ENCODE peak calls at places on chromosomes 4 and X, in seven cellular contexts. W is sigmoid colon, I is tibial artery, N is nephron progenitor cell, F is heart left ventricle, O is GM13977, M is glutamatergic neuron. Q is an unnamed sample.
A peak's percentile ranks its signal among the peaks of the same experiment; 100 is the strongest.

GRCh38 chr4:108359130-108359709 is 190.5 kb upstream of the LEF1 start:
- DNase-seq in O (no peak), W (no peak), I (no peak), M (no peak), N (no peak), F (no peak), Q (no peak)

GRCh38 chrX:138711399-138712347 is at the start of gene FGF13:
- DNase-seq in O (peak; percentile 46), W (peak; percentile 68), I (peak; percentile 72), M (peak; percentile 55), N (peak; percentile 66), F (no peak), Q (peak; percentile 75)

GRCh38 chrX:12426420-12426819 is 288.1 kb downstream of the FRMPD4 start:
- DNase-seq in I (no peak), O (no peak), M (no peak), F (no peak), W (no peak), N (no peak), Q (no peak)

GRCh38 chr4:16713271-16713670 is 185.2 kb downstream of the LDB2 start:
- DNase-seq in O (no peak), M (no peak), W (no peak), N (no peak), F (no peak), I (no peak), Q (no peak)

GRCh38 chr4:151004222-151004621 is 10.9 kb downstream of the LRBA start:
- DNase-seq in W (no peak), M (no peak), O (no peak), I (no peak), N (no peak), F (no peak), Q (no peak)

GRCh38 chr4:2849267-2850140 is 5.9 kb downstream of the ADD1 start:
- DNase-seq in O (no peak), I (no peak), W (no peak), F (no peak), M (no peak), N (no peak), Q (no peak)

GRCh38 chrX:55480390-55481062 is 9.1 kb downstream of the USP51 start:
- DNase-seq in I (no peak), O (no peak), W (no peak), F (no peak), M (no peak), N (no peak), Q (no peak)

GRCh38 chrX:20515841-20516461 is 249.2 kb upstream of the RPS6KA3 start:
- DNase-seq in M (no peak), O (peak; percentile 17), N (no peak), F (no peak), W (no peak), I (no peak), Q (no peak)

GRCh38 chrX:42739258-42739657 is 38.7 kb downstream of the PPP1R2C start:
- DNase-seq in O (no peak), F (no peak), M (no peak), N (no peak), W (no peak), I (no peak), Q (no peak)

GRCh38 chrX:132226169-132226568 is 6.9 kb upstream of the RAP2C start:
- DNase-seq in M (no peak), N (no peak), W (no peak), O (no peak), I (no peak), F (no peak), Q (no peak)

GRCh38 chr4:75630932-75631320 is 598 bp upstream of the CDKL2 start:
- DNase-seq in W (no peak), I (no peak), F (no peak), O (no peak), N (peak; percentile 3), M (no peak), Q (no peak)

GRCh38 chr4:55635760-55636621 is at the start of gene NMU:
- DNase-seq in N (peak; percentile 72), F (peak; percentile 67), M (peak; percentile 65), I (peak; percentile 63), W (no peak), O (peak; percentile 68), Q (peak; percentile 87)

GRCh38 chrX:135544338-135544948 is 24.0 kb downstream of the INTS6L start:
- DNase-seq in W (no peak), O (no peak), N (no peak), F (no peak), M (no peak), I (no peak), Q (no peak)

GRCh38 chrX:9816094-9816700 is 30.0 kb downstream of the SHROOM2 start:
- DNase-seq in W (no peak), N (no peak), I (no peak), O (no peak), F (no peak), M (no peak), Q (no peak)

GRCh38 chrX:29535212-29536162 is 679.9 kb upstream of the MAGEB2 start:
- DNase-seq in I (no peak), N (no peak), M (no peak), W (no peak), F (no peak), O (no peak), Q (no peak)

GRCh38 chrX:106042296-106042695 is 3.8 kb upstream of the SERPINA7 start:
- DNase-seq in N (no peak), M (no peak), W (no peak), I (no peak), O (no peak), F (no peak), Q (no peak)

GRCh38 chrX:106037835-106038473 is 573 bp downstream of the SERPINA7 start:
- DNase-seq in O (no peak), M (no peak), W (no peak), N (no peak), I (no peak), F (no peak), Q (no peak)

GRCh38 chrX:106036716-106037115 is 1.8 kb downstream of the SERPINA7 start:
- DNase-seq in O (no peak), N (no peak), M (no peak), W (no peak), I (no peak), F (no peak), Q (no peak)

GRCh38 chrX:106038625-106039024 is at the start of gene SERPINA7:
- DNase-seq in O (no peak), I (no peak), F (no peak), W (no peak), N (no peak), M (no peak), Q (no peak)

DNA sequence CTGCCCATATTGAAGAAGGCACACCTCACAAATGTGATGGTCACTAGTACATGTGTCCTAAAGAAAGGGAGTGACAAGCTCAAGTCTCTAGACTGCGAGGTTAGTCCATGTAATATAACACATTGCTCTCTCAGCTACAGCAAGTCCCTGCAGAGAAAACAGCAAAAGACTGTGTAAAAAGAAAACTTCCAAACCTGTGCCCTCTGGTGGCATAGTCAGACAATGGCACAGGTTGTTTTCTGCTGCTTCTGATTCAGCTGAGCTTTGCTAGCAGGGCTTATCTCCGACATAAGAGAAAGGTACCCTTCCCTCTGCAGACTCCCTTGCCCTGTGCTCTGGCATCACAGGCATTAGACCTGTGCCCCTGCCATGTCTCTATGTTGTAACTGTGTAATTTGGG is 1.4 kb upstream of the SERPINA7 start:
- DNase-seq in N (no peak), O (no peak), W (no peak), F (no peak), I (no peak), M (no peak), Q (no peak)
- TF ChIP-seq CTCF in N (peak; percentile 33), O (peak; percentile 20), W (peak; percentile 12), F (no peak), I (no peak), M (peak; percentile 14), Q (peak; percentile 73)

DNA sequence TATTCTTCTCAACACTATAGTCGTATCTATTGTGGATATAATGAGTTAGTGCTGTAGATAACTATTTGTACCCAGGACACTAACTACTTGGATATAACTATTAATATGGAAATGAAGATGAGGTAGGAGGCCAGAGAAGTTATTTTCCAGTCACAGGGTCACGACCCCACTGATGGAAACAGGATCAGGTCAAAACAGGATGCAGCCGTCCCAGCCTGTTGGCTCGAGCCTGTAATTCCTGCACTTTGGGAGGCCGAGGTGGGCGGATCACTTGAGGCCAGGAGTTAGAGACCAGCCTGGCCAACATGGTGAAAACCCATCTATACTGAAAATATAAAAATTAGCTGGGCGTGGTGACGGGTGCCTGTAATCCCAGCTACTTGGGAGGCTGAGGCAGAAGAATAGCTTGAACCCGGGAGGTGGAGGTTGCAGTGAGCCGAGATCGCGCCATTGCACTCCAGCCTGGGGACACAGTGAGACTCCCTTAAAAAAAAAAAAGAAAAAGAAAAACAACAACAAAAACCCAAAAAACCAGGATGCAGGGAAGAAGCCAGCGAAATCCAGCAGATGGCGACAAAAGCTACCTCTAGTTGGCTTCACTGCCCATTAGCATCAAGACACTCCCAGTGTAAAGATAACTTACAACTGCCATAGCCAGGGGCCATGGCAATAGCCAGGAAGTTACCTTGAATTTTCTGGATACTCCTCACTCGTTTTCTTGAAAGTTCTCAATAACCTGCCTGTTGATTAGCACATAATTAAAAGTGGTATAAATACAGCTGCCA is 37.9 kb upstream of the NKAP start:
- DNase-seq in I (no peak), W (no peak), N (peak; percentile 33), O (peak; percentile 47), F (no peak), M (peak; percentile 40), Q (no peak)
- TF ChIP-seq CTCF in I (no peak), W (no peak), N (peak; percentile 46), O (peak; percentile 70), F (no peak), M (peak; percentile 27), Q (peak; percentile 76)

DNA sequence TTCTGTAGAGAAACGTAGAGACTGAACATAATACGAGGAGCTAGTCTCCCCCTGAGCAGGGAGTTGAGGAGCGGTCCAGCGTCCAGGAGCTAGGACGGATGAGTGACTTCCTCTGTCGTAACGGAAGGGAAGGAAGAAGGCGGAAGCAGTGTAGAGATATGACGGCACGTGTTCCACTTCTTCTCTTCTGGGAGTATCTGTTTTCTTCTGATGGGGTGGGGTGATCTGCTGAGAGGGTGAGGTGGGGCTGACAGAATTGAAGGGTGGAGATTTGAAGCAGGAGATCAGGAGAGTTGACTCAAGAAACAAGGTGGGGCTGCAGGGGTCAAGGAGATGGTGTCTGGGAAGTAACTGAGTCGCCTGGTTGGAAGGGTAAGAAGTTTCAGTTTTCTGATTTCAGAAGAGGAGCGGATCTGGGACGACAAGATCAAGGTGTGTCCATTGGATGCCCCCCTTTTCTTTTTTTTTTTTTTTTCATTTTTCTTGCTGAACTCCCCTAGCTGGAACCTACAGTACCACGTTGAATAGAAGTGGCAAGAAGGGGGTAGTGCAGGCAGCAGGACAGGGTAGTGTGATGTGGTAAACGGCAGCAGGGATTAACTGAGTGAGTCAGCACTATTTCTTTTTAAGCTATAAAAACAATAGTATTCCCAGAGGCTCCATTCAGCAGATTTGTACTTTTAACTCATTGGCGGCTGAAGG is 50.7 kb upstream of the SETD7 start:
- DNase-seq in M (no peak), F (no peak), I (no peak), N (no peak), W (no peak), O (no peak), Q (no peak)
- TF ChIP-seq CTCF in M (no peak), F (no peak), I (peak; percentile 22), N (no peak), W (no peak), O (no peak), Q (peak; percentile 52)

DNA sequence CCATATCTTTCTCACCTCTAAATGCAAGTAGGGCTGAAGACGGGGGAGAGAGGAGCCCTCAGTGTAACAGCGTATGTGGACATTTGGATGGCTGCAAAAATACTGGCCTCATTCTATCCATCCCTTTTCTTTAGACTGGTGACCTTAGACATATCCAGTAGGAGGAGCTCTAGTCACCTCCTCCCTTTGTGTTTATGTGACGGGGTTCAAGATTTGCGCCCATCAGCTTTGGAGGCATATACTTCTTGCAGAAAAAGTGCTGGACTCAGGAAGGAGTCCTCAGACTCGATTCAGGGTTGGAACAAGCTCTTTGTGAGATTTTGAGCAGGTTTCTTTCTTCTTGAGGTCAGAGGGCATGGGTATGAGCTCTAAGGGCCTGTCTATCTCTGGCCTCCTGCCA is 86.2 kb downstream of the MAMLD1 start:
- DNase-seq in W (no peak), N (no peak), O (no peak), M (no peak), F (no peak), I (no peak), Q (no peak)
- TF ChIP-seq CTCF in W (no peak), N (no peak), O (peak; percentile 29), M (no peak), F (no peak), I (no peak), Q (peak; percentile 22)

Q was measured in chondrocyte.